ENCODE peak calls at places on chromosomes 12 and 14, in four cellular contexts. A, X, P and V are unnamed samples.

GRCh38 chr14:34498684-34499412 is 36.8 kb upstream of the SPTSSA start:
- DNase-seq in A (peak; percentile 45), P (no peak), X (peak; percentile 40), V (peak; percentile 46)

GRCh38 chr14:92963301-92964123 is 40.6 kb downstream of the CHGA start:
- DNase-seq in X (no peak), P (no peak), A (no peak), V (no peak)

GRCh38 chr12:10143205-10143604 is 13.2 kb upstream of the CLEC7A start:
- DNase-seq in A (no peak), P (no peak), X (no peak), V (no peak)

GRCh38 chr12:108855284-108856169 is 1.9 kb downstream of the SSH1 start:
- DNase-seq in A (no peak), P (peak; percentile 74), X (no peak), V (no peak)

GRCh38 chr14:35944847-35945246 is 118.7 kb downstream of the BRMS1L start:
- DNase-seq in P (peak; percentile 5), A (peak; percentile 17), X (peak; percentile 64), V (peak; percentile 81)

GRCh38 chr12:124605869-124606774 is 38.7 kb upstream of the NCOR2 start:
- DNase-seq in P (peak; percentile 67), X (no peak), A (no peak), V (no peak)

GRCh38 chr14:104708606-104709268 is 15.3 kb upstream of the ADSS1 start:
- DNase-seq in P (peak; percentile 78), A (peak; percentile 97), X (no peak), V (peak; percentile 93)

GRCh38 chr12:117100851-117101673 is 1.8 kb upstream of the TESC start:
- DNase-seq in P (no peak), X (no peak), A (no peak), V (no peak)

GRCh38 chr12:88314706-88315105 is 172.6 kb downstream of the TMTC3 start:
- DNase-seq in A (no peak), X (no peak), P (no peak), V (no peak)

GRCh38 chr12:663293-663871 is at the start of gene NINJ2:
- DNase-seq in X (no peak), P (no peak), A (peak; percentile 36), V (no peak)

GRCh38 chr14:48504921-48505320 is 829.5 kb upstream of the MDGA2 start:
- DNase-seq in A (no peak), X (no peak), P (no peak), V (no peak)

GRCh38 chr12:83841620-83842019 is 1071.0 kb downstream of the SLC6A15 start:
- DNase-seq in P (no peak), X (no peak), A (no peak), V (no peak)

GRCh38 chr12:58413794-58414193 is 472.4 kb downstream of the ATP23 start:
- DNase-seq in A (no peak), P (no peak), X (no peak), V (no peak)

GRCh38 chr12:126210026-126210425 is 1144.8 kb downstream of the AACS start:
- DNase-seq in A (no peak), X (no peak), P (no peak), V (no peak)

GRCh38 chr12:4027412-4027811 is 154.2 kb upstream of the PARP11 start:
- DNase-seq in P (no peak), A (no peak), X (no peak), V (no peak)

GRCh38 chr12:56034586-56035332 is 7.0 kb upstream of the RPS26 start:
- DNase-seq in X (no peak), A (no peak), P (no peak), V (no peak)

GRCh38 chr12:79155703-79156102 is 291.1 kb downstream of the SYT1 start:
- DNase-seq in X (no peak), P (no peak), A (no peak), V (no peak)

GRCh38 chr14:71206766-71207371 is 299.6 kb downstream of the PCNX1 start:
- DNase-seq in X (no peak), A (peak; percentile 64), P (no peak), V (no peak)

GRCh38 chr12:20096430-20096829 is 271.9 kb upstream of the PDE3A start:
- DNase-seq in X (no peak), A (no peak), P (no peak), V (no peak)

GRCh38 chr12:75878382-75878720 is 153.2 kb downstream of the PHLDA1 start:
- DNase-seq in P (no peak), A (no peak), X (no peak), V (no peak)

GRCh38 chr12:77537648-77538047 is 293.0 kb upstream of the NAV3 start:
- DNase-seq in X (no peak), P (no peak), A (no peak), V (no peak)

GRCh38 chr12:113852695-113853490 is 113.2 kb downstream of the RBM19 start:
- DNase-seq in A (no peak), X (no peak), P (no peak), V (no peak)

GRCh38 chr14:102180248-102180998 is 40.7 kb downstream of the WDR20 start:
- DNase-seq in P (no peak), X (no peak), A (no peak), V (no peak)

GRCh38 chr14:96038558-96038919 is 623 bp upstream of the C14orf132 start:
- DNase-seq in X (peak; percentile 4), P (no peak), A (no peak), V (peak; percentile 46)

GRCh38 chr14:96042218-96042930 is 3.2 kb downstream of the C14orf132 start:
- DNase-seq in P (no peak), A (no peak), X (no peak), V (no peak)

GRCh38 chr14:96038920-96039632 is at the start of gene C14orf132:
- DNase-seq in X (peak; percentile 18), A (peak; percentile 96), P (peak; percentile 72), V (peak; percentile 77)

GRCh38 chr14:96039633-96040311 is 610 bp downstream of the C14orf132 start:
- DNase-seq in P (no peak), A (peak; percentile 78), X (no peak), V (peak; percentile 72)

GRCh38 chr14:96040836-96041371 is 1.7 kb downstream of the C14orf132 start:
- DNase-seq in X (no peak), P (no peak), A (no peak), V (no peak)
- TF ChIP-seq POLR2AphosphoS5 in X (no peak), P (no peak), A (no peak), V (no peak)

GRCh38 chr12:2345902-2346301 is 293.1 kb downstream of the CACNA1C start:
- DNase-seq in X (no peak), A (no peak), P (no peak), V (no peak)

GRCh38 chr12:2344476-2344875 is 291.7 kb downstream of the CACNA1C start:
- DNase-seq in P (no peak), X (no peak), A (no peak), V (no peak)

GRCh38 chr12:2346405-2346804 is 293.6 kb downstream of the CACNA1C start:
- DNase-seq in X (no peak), A (no peak), P (no peak), V (no peak)

GRCh38 chr12:2343672-2344071 is 290.9 kb downstream of the CACNA1C start:
- DNase-seq in X (no peak), P (no peak), A (no peak), V (no peak)

GRCh38 chr12:2344892-2345291 is 292.1 kb downstream of the CACNA1C start:
- DNase-seq in X (no peak), A (no peak), P (no peak), V (no peak)
- H3K27ac ChIP-seq in X (no peak overlapping the region), A (no peak overlapping the region), P (no peak overlapping the region), V (no peak overlapping the region)

GRCh38 chr14:103522649-103523582 is at the start of gene CKB:
- DNase-seq in X (no peak), P (peak; percentile 75), A (peak; percentile 95), V (peak; percentile 92)

GRCh38 chr14:103526247-103526913 is 2.6 kb upstream of the TRMT61A start:
- DNase-seq in X (no peak), A (no peak), P (no peak), V (no peak)

GRCh38 chr14:103522028-103522581 is 525 bp downstream of the CKB start:
- DNase-seq in X (no peak), P (peak; percentile 66), A (peak; percentile 91), V (peak; percentile 57)

GRCh38 chr14:103523583-103523969 is 946 bp upstream of the CKB start:
- DNase-seq in X (no peak), A (no peak), P (no peak), V (peak; percentile 70)

GRCh38 chr14:103524002-103524785 is 1.6 kb upstream of the CKB start:
- DNase-seq in P (no peak), A (no peak), X (no peak), V (no peak)
- H3K4me2 ChIP-seq in P (no peak overlapping the region), A (no peak overlapping the region), X (no peak overlapping the region), V (peak overlapping the region; percentile 94)

GRCh38 chr12:6959376-6960290 is 8.5 kb downstream of the PTPN6 start:
- DNase-seq in X (no peak), A (no peak), P (no peak), V (no peak)
- TF ChIP-seq POLR2AphosphoS5 in X (no peak), A (no peak), P (no peak), V (no peak)

GRCh38 chr12:121021754-121022153 is 5.5 kb upstream of the C12orf43 start:
- DNase-seq in A (no peak), P (no peak), X (no peak), V (no peak)

GRCh38 chr12:121022713-121023112 is 6.4 kb upstream of the C12orf43 start:
- DNase-seq in X (no peak), P (no peak), A (no peak), V (no peak)

GRCh38 chr12:121026274-121027045 is 10.2 kb upstream of the C12orf43 start:
- DNase-seq in P (peak; percentile 38), A (peak; percentile 47), X (no peak), V (peak; percentile 43)

GRCh38 chr12:121023799-121024198 is 7.5 kb upstream of the C12orf43 start:
- DNase-seq in P (no peak), X (no peak), A (no peak), V (no peak)

DNA sequence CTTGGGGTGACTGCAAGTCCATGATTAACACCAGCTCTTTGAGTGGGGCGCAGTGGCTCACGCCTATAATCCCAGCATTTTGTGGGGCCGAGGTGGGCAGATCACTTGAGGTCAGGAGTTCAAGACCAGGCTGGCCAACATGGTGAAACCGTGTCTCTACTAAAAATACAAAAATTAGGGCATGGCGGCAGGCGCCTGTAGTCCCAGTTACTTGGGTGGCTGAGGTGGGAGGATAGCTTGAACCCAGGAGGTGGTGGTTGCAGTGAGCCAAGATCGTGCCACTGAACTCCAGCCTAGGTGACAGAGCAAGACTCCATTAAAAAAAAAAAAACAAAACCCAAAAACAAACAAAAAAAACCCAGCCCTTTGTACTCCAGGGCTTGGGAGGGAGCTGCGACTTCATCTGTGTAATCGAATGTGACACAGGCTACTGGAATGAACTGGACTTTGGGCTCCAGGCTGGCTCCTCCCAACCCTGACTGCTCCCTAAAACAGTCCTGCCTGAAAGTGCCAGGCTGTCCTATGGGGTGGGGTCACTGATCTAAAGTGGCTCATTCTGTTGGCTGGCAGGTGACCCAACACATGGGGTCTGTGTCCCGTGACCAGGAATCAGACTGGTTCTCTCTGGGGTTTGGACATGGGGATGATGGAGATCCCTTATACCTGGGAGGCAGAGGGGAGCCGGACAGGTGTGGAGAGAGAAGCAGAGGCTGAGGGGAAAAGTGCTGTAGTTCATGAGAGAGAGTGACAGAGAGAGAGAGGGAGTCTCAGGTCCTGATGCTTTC is 9.3 kb upstream of the C12orf43 start:
- DNase-seq in X (no peak), A (no peak), P (no peak), V (no peak)
- H3K27ac ChIP-seq in X (no peak overlapping the region), A (no peak overlapping the region), P (no peak overlapping the region), V (no peak overlapping the region)

GRCh38 chr12:111055181-111055880 is 135.0 kb upstream of the MYL2 start:
- DNase-seq in P (no peak), A (no peak), X (no peak), V (no peak)

GRCh38 chr12:111057726-111058125 is 137.3 kb upstream of the MYL2 start:
- DNase-seq in P (no peak), A (peak; percentile 80), X (no peak), V (no peak)

GRCh38 chr12:111056618-111057521 is 136.5 kb upstream of the MYL2 start:
- DNase-seq in X (no peak), A (peak; percentile 50), P (peak; percentile 20), V (no peak)
- H3K4me2 ChIP-seq in X (no peak overlapping the region), A (no peak overlapping the region), P (peak overlapping the region; percentile 54), V (no peak overlapping the region)